ENCODE peak calls at places on chromosomes 4 and X, in eight cellular contexts. Q is GM13976, T is A549, H is H9, C is GM23338, L is omental fat pad, G is mesothelial cell of epicardium, W is WTC11. X is an unnamed sample.

GRCh38 chrX:153573999-153574398 is 24.9 kb downstream of the CCNQ start:
- DNase-seq in W (no peak), C (peak), L (no peak), T (no peak), H (no peak), Q (peak), G (no peak), X (no peak)

GRCh38 chr4:101418055-101418454 is 70.7 kb upstream of the PPP3CA start:
- DNase-seq in C (no peak), L (no peak), W (no peak), H (no peak), G (no peak), Q (peak), T (no peak), X (peak)

GRCh38 chrX:132501606-132502005 is 12.8 kb upstream of the MBNL3 start:
- DNase-seq in G (no peak), T (no peak), L (no peak), C (no peak), Q (no peak), H (no peak), W (no peak), X (no peak)

GRCh38 chrX:130167040-130167439 is 1.4 kb upstream of the AIFM1 start:
- DNase-seq in Q (no peak), G (no peak), H (no peak), L (no peak), T (no peak), C (no peak), W (no peak), X (no peak)

GRCh38 chr4:1535926-1536578 is 129.8 kb upstream of the NKX1-1 start:
- DNase-seq in W (no peak), L (no peak), Q (no peak), H (no peak), T (no peak), C (no peak), G (no peak), X (no peak)

GRCh38 chr4:169340834-169341233 is 70.1 kb upstream of the SH3RF1 start:
- DNase-seq in T (no peak), C (no peak), L (no peak), W (no peak), H (no peak), G (no peak), Q (no peak), X (no peak)

GRCh38 chr4:184728858-184729257 is 5.0 kb downstream of the CENPU start:
- DNase-seq in Q (no peak), L (no peak), H (no peak), G (no peak), C (no peak), T (no peak), W (no peak), X (no peak)

GRCh38 chr4:105057370-105058096 is 89.1 kb upstream of the TET2 start:
- DNase-seq in C (no peak), T (no peak), L (no peak), Q (no peak), G (no peak), W (no peak), H (no peak), X (no peak)

GRCh38 chrX:143363419-143363818 is 153.9 kb downstream of the SPANXN3 start:
- DNase-seq in C (no peak), Q (no peak), T (no peak), G (no peak), L (no peak), H (no peak), W (no peak), X (no peak)

GRCh38 chr4:121233982-121234381 is 69.9 kb upstream of the TNIP3 start:
- DNase-seq in T (no peak), G (no peak), W (no peak), C (peak), H (no peak), Q (no peak), L (no peak), X (no peak)

GRCh38 chr4:71187399-71188196 is 151.2 kb upstream of the SLC4A4 start:
- DNase-seq in L (peak), H (peak), Q (no peak), T (peak), C (no peak), G (no peak), W (peak), X (peak)

GRCh38 chrX:55624403-55624802 is 1.2 kb downstream of the FOXR2 start:
- DNase-seq in Q (no peak), H (no peak), L (no peak), T (no peak), C (no peak), W (no peak), G (no peak), X (no peak)

GRCh38 chrX:39574178-39574577 is 523.6 kb downstream of the BCOR start:
- DNase-seq in H (no peak), L (no peak), T (no peak), G (no peak), W (no peak), C (no peak), Q (no peak), X (no peak)

GRCh38 chr4:75432683-75433082 is 81.5 kb downstream of the RCHY1 start:
- DNase-seq in W (peak), Q (no peak), G (no peak), C (peak), T (peak), H (peak), L (no peak), X (no peak)

GRCh38 chrX:130079824-130080406 is 30.4 kb downstream of the ELF4 start:
- DNase-seq in H (no peak), G (peak), W (peak), Q (peak), L (no peak), C (peak), T (peak), X (peak)

GRCh38 chrX:100098660-100099375 is 311.3 kb downstream of the PCDH19 start:
- DNase-seq in T (no peak), Q (no peak), G (no peak), W (no peak), C (no peak), H (no peak), L (no peak), X (no peak)

GRCh38 chr4:147136308-147136707 is 190.6 kb upstream of the TTC29 start:
- DNase-seq in G (no peak), C (no peak), T (no peak), L (no peak), H (no peak), Q (no peak), W (no peak), X (no peak)

GRCh38 chrX:49003696-49004095 is 1.6 kb upstream of the GRIPAP1 start:
- DNase-seq in L (no peak), H (no peak), C (peak), T (no peak), W (no peak), G (no peak), Q (no peak), X (no peak)

GRCh38 chr4:85734446-85734845 is 259.5 kb downstream of the ARHGAP24 start:
- DNase-seq in H (no peak), G (no peak), Q (no peak), C (no peak), T (no peak), W (no peak), L (no peak), X (no peak)

GRCh38 chr4:108529102-108529501 is 91.3 kb upstream of the RPL34 start:
- DNase-seq in C (no peak), T (no peak), G (no peak), H (no peak), L (no peak), Q (no peak), W (no peak), X (no peak)

GRCh38 chrX:111100191-111100590 is 4.2 kb downstream of the PAK3 start:
- DNase-seq in Q (peak), G (no peak), H (peak), L (no peak), C (peak), W (peak), T (peak), X (no peak)

GRCh38 chrX:69015564-69016218 is 149.6 kb downstream of the PJA1 start:
- DNase-seq in W (no peak), H (no peak), C (no peak), Q (peak), G (peak), T (no peak), L (peak), X (no peak)

GRCh38 chrX:13468096-13468495 is 101.3 kb upstream of the EGFL6 start:
- DNase-seq in Q (no peak), C (no peak), L (no peak), W (no peak), H (no peak), T (no peak), G (no peak), X (no peak)

GRCh38 chr4:8191136-8191747 is 7.8 kb upstream of the SH3TC1 start:
- DNase-seq in Q (peak), T (no peak), G (no peak), C (no peak), H (no peak), L (no peak), W (no peak), X (no peak)

GRCh38 chr4:157143365-157143764 is 67.4 kb downstream of the GLRB start:
- DNase-seq in G (no peak), C (no peak), Q (no peak), L (no peak), H (no peak), T (no peak), W (no peak), X (no peak)

GRCh38 chr4:13704020-13704419 is 76.5 kb upstream of the BOD1L1 start:
- DNase-seq in W (no peak), G (no peak), C (no peak), Q (no peak), L (no peak), H (no peak), T (no peak), X (no peak)

GRCh38 chr4:179880756-179881155 is 2362.4 kb upstream of the TENM3 start:
- DNase-seq in C (no peak), L (no peak), T (no peak), Q (no peak), G (no peak), H (no peak), W (no peak), X (no peak)

GRCh38 chrX:24343719-24344118 is 16.7 kb upstream of the SUPT20HL1 start:
- DNase-seq in C (no peak), Q (no peak), H (no peak), T (no peak), W (no peak), G (no peak), L (no peak), X (no peak)

GRCh38 chrX:24874604-24875247 is 141.0 kb downstream of the ARX start:
- DNase-seq in L (no peak), Q (no peak), H (peak), W (peak), G (no peak), C (peak), T (no peak), X (no peak)

DNA sequence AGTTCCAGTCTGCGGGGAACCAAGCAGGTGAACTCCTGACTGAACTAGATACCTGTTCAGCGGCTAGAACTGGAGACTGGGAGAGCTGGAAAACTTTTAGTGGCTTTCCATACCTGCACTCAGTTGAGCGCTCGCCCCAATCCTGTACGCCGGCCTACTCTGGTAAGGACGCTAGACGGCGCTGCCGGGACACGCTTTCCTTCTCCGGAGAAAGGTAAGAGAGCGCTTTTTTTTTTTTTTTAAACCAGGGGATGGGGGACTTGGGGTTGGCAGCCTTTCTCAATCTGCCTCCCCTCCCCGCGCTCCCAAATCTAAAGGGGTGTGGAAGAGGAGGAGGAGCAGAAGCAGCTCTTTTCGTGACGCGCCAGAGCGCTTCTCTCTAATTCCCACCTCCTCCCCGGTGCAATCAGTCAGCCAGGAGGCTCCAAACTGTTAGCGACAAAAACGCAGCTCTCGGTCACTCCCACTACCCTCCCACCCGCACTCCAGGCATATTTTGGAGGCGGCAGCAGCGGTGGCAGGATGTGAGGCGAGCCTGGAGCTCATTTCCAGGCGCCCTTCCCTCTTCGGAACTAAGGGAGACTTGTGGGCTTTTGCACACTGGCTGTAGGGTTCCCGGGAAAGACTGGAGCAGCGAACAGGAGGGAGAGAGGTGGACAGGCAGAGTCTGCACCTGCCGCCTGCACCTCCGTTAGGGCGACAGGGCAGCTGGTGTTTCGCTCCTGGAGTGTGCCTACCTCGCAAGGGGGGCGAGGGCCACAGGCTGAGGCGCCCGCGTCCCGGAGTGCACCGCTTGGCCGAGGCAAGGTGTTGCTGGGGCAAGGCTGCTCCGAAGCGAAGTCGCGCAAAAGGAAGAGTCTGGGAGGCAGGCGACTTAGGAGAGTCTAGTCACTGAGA is at the start of gene IL1RAPL2:
- DNase-seq in W (peak), G (peak), C (peak), T (peak), H (peak), L (no peak), Q (peak), X (no peak)
- TF ChIP-seq CTCF in W (no peak), G (peak), C (peak), T (peak), H (peak), L (no peak), Q (peak), X (no peak)

GRCh38 chrX:21355831-21356230 is 18.4 kb upstream of the CNKSR2 start:
- DNase-seq in T (no peak), C (no peak), G (no peak), Q (no peak), H (no peak), L (no peak), W (no peak), X (no peak)

DNA sequence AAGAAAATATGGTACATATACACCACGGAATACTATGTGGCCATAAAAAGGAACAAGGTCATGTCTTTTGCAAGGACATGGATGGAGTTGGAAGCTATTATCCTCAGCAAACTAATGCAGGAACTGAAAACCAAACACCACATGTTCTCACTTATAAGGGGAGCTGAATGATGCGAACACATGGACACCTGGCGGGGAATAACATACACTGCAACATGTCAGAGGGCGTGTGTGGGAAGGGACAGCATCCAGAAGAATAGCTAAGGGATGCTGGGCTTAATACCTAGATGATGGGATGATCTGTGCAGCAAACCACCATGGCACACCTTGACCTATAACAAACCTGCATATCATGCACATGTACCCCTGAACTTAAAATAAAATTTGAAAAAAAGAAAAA is 19.5 kb upstream of the CNKSR2 start:
- DNase-seq in L (no peak), H (no peak), Q (no peak), G (no peak), W (no peak), T (no peak), C (no peak), X (no peak)
- TF ChIP-seq CTCF in L (no peak), H (no peak), Q (no peak), G (no peak), W (no peak), T (no peak), C (no peak), X (no peak)

GRCh38 chr4:98746530-98746929 is 88.1 kb upstream of the TSPAN5 start:
- DNase-seq in W (no peak), H (no peak), G (no peak), C (no peak), T (no peak), Q (no peak), L (no peak), X (no peak)

GRCh38 chr4:98744372-98745150 is 86.2 kb upstream of the TSPAN5 start:
- DNase-seq in H (no peak), L (no peak), Q (no peak), G (no peak), C (no peak), T (no peak), W (no peak), X (no peak)

GRCh38 chr4:98747659-98748091 is 89.3 kb upstream of the TSPAN5 start:
- DNase-seq in T (no peak), Q (no peak), G (no peak), C (peak), H (no peak), L (no peak), W (no peak), X (no peak)

GRCh38 chr4:98746936-98747658 is 88.7 kb upstream of the TSPAN5 start:
- DNase-seq in T (no peak), C (no peak), Q (no peak), L (no peak), H (no peak), W (no peak), G (no peak), X (no peak)

GRCh38 chr4:98745372-98745771 is 87.0 kb upstream of the TSPAN5 start:
- DNase-seq in G (no peak), H (no peak), Q (no peak), T (no peak), L (no peak), C (peak), W (peak), X (no peak)
- TF ChIP-seq CTCF in G (no peak), H (peak), Q (no peak), T (peak), L (no peak), C (peak), W (no peak), X (no peak)

GRCh38 chr4:88705223-88705622 is 7.6 kb upstream of the NAP1L5 start:
- DNase-seq in H (no peak), Q (no peak), T (no peak), G (no peak), C (no peak), L (no peak), W (no peak), X (no peak)

GRCh38 chr4:88709989-88710388 is 12.4 kb upstream of the NAP1L5 start:
- DNase-seq in Q (no peak), W (no peak), L (no peak), T (no peak), G (no peak), C (no peak), H (no peak), X (no peak)

GRCh38 chr4:88702780-88703179 is 5.2 kb upstream of the NAP1L5 start:
- DNase-seq in W (no peak), C (no peak), L (no peak), H (no peak), G (no peak), T (no peak), Q (no peak), X (no peak)

GRCh38 chr4:88705805-88706518 is 8.3 kb upstream of the NAP1L5 start:
- DNase-seq in C (no peak), L (no peak), T (no peak), Q (no peak), G (no peak), W (no peak), H (no peak), X (no peak)

GRCh38 chr4:88706574-88706973 is 8.9 kb upstream of the NAP1L5 start:
- DNase-seq in C (peak), L (no peak), Q (no peak), G (no peak), H (no peak), W (no peak), T (peak), X (no peak)
- TF ChIP-seq CTCF in C (peak), L (no peak), Q (no peak), G (peak), H (peak), W (no peak), T (peak), X (no peak)

GRCh38 chrX:101993335-101993734 is 61.5 kb upstream of the ZMAT1 start:
- DNase-seq in H (no peak), T (no peak), L (no peak), G (no peak), Q (no peak), C (no peak), W (no peak), X (no peak)
- TF ChIP-seq CTCF in H (no peak), T (no peak), L (no peak), G (no peak), Q (no peak), C (no peak), W (no peak), X (no peak)

GRCh38 chrX:147570483-147570882 is 341.2 kb upstream of the FMR1 start:
- DNase-seq in Q (no peak), G (no peak), C (peak), L (no peak), W (no peak), T (no peak), H (no peak), X (no peak)
- TF ChIP-seq CTCF in Q (no peak), G (no peak), C (peak), L (no peak), W (no peak), T (no peak), H (no peak), X (no peak)

GRCh38 chr4:4923208-4923607 is 63.7 kb downstream of the MSX1 start:
- DNase-seq in C (no peak), W (no peak), G (no peak), H (no peak), Q (no peak), L (no peak), T (no peak), X (no peak)

GRCh38 chr4:4922441-4922840 is 63.0 kb downstream of the MSX1 start:
- DNase-seq in T (no peak), G (no peak), L (no peak), Q (no peak), W (no peak), H (no peak), C (no peak), X (no peak)

GRCh38 chr4:4921077-4921476 is 61.6 kb downstream of the MSX1 start:
- DNase-seq in L (no peak), Q (no peak), C (no peak), T (no peak), G (no peak), W (no peak), H (no peak), X (no peak)

GRCh38 chr4:4918067-4918466 is 58.6 kb downstream of the MSX1 start:
- DNase-seq in L (no peak), W (no peak), C (no peak), G (no peak), T (no peak), Q (no peak), H (no peak), X (no peak)

GRCh38 chr4:4919926-4920325 is 60.5 kb downstream of the MSX1 start:
- DNase-seq in L (no peak), C (no peak), G (no peak), W (no peak), Q (no peak), T (no peak), H (no peak), X (no peak)
- TF ChIP-seq CTCF in L (no peak), C (no peak), G (no peak), W (no peak), Q (no peak), T (no peak), H (no peak), X (no peak)

GRCh38 chrX:2360731-2361130 is 140.0 kb downstream of the DHRSX start:
- DNase-seq in C (peak), T (peak), G (no peak), W (no peak), Q (no peak), H (no peak), L (no peak), X (no peak)
- TF ChIP-seq CTCF in C (peak), T (no peak), G (no peak), W (no peak), Q (no peak), H (peak), L (no peak), X (no peak)

GRCh38 chrX:135927897-135928296 is 34.4 kb downstream of the SAGE1 start:
- DNase-seq in L (no peak), W (no peak), Q (no peak), T (no peak), H (no peak), G (no peak), C (no peak), X (no peak)

GRCh38 chrX:135931644-135932487 is 38.4 kb downstream of the SAGE1 start:
- DNase-seq in H (peak), W (peak), C (peak), L (no peak), G (peak), T (no peak), Q (peak), X (no peak)
- TF ChIP-seq CTCF in H (peak), W (peak), C (peak), L (no peak), G (peak), T (peak), Q (peak), X (peak)

X was measured in CD4-positive, alpha-beta T cell.